ENCODE peak calls at places on chromosomes 1 and 21, in seven cellular contexts. P, Z, R, V, Y, T and C are unnamed samples.

GRCh38 chr1:78045850-78046778 is at the start of gene GIPC2:
- DNase-seq in P (peak; percentile 73), Z (peak; percentile 31), R (no peak), V (no peak), Y (no peak), T (no peak), C (no peak)

GRCh38 chr1:160575112-160575664 is 4.1 kb downstream of the CD84 start:
- DNase-seq in P (no peak), Z (no peak), R (no peak), V (no peak), Y (no peak), T (no peak), C (peak; percentile 82)

GRCh38 chr21:16085436-16085835 is 355.7 kb downstream of the USP25 start:
- DNase-seq in P (no peak), Z (no peak), R (no peak), V (no peak), Y (no peak), T (no peak), C (no peak)

GRCh38 chr1:112701227-112702066 is 5.5 kb downstream of the RHOC start:
- DNase-seq in P (no peak), Z (no peak), R (no peak), V (no peak), Y (no peak), T (no peak), C (no peak)

GRCh38 chr1:113511269-113511668 is 121.0 kb downstream of the MAGI3 start:
- DNase-seq in P (no peak), Z (no peak), R (no peak), V (no peak), Y (no peak), T (no peak), C (no peak)

GRCh38 chr1:201252833-201253810 is 30.2 kb upstream of the PKP1 start:
- DNase-seq in P (no peak), Z (no peak), R (no peak), V (no peak), Y (no peak), T (no peak), C (no peak)

GRCh38 chr1:155254714-155255242 is 505 bp downstream of the ENTREP3 start:
- DNase-seq in P (no peak), Z (no peak), R (no peak), V (no peak), Y (no peak), T (no peak), C (no peak)

GRCh38 chr1:15275921-15276683 is 29.1 kb downstream of the FHAD1 start:
- DNase-seq in P (no peak), Z (no peak), R (no peak), V (no peak), Y (no peak), T (no peak), C (no peak)

GRCh38 chr1:33392639-33393038 is 38.3 kb downstream of the PHC2 start:
- DNase-seq in P (peak; percentile 52), Z (no peak), R (no peak), V (peak; percentile 38), Y (no peak), T (no peak), C (no peak)

DNA sequence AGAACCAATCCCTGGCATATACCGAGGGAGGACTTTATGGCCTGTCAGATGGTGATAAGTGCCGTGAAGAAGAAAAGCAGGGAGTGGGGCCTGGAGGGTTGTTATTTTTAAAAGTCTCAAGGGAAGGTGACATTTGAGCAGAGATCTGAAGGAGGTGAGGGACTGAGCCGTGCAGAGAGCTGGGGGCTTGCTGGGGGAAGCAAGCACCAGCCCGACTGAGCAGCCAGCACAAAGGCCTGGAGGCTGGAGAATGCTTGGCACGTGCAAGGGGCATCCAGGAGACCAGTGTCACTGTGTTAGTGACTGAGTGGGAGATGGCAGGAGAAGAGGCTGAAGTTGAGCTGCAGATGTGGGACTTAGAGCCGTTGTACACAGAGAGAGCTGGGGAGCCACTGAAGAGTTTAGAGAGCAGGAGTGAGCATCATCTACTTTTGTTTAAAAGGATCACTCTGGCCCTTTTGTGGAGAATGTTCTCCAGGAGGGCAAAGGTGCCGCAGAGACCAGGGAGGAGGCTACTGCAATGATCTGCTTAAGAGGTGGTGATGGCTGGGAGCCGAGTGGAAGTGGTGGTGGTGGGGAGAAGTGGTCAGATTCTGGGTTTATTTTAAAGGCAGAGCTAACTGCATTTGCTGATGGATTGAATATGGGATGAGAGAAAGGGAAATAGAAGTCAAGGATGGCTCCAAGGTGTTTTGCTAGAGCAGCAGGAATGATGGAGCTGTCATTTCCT is 31.2 kb downstream of the PTPRU start:
- DNase-seq in P (no peak), Z (no peak), R (no peak), V (no peak), Y (no peak), T (no peak), C (no peak)
- H3K27me3 ChIP-seq in P (no peaks in the 10 kb centered on the region), Z (no peaks in the 10 kb centered on the region), R (no peaks in the 10 kb centered on the region), V (peaks cover 37% of the 10 kb centered on the region), Y (no peaks in the 10 kb centered on the region), T (no peaks in the 10 kb centered on the region), C (peaks cover 10% of the 10 kb centered on the region)

DNA sequence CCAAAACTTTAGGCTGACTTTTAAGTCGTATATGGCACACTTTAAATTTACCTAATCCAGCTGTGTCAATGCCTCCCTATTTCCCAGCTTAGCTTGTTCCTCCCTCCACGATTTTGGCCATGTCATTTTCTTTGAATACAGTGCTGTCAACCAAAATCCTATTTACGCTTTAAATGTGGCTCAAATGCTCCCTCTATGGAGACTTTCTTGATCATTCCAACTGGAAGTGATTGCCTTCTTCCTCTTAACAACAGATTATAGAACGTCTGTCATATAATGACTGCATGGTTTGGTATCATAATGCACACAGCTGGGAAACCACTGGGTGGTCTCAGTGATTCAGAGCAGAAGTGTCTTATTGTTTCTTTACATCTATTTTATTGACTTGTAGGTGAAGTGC is 18.9 kb upstream of the BATF3 start:
- DNase-seq in P (peak; percentile 45), Z (no peak), R (no peak), V (no peak), Y (no peak), T (no peak), C (no peak)
- TF ChIP-seq CTCF in P (peak; percentile 47), Z (peak; percentile 27), R (no peak), V (no peak), Y (peak; percentile 44), T (no peak), C (no peak)

GRCh38 chr1:68140536-68140935 is 90.1 kb upstream of the DIRAS3 start:
- DNase-seq in P (no peak), Z (no peak), R (no peak), V (no peak), Y (no peak), T (no peak), C (no peak)
- TF ChIP-seq REST in P (no peak), Z (no peak), R (no peak), V (no peak), Y (no peak), T (no peak), C (no peak)

GRCh38 chr1:2101946-2102345 is 51.7 kb downstream of the PRKCZ start:
- DNase-seq in P (no peak), Z (no peak), R (no peak), V (no peak), Y (no peak), T (no peak), C (no peak)
- H3K27me3 ChIP-seq in P (no peaks in the 10 kb centered on the region), Z (no peaks in the 10 kb centered on the region), R (no peaks in the 10 kb centered on the region), V (peaks cover 90% of the 10 kb centered on the region), Y (no peaks in the 10 kb centered on the region), T (no peaks in the 10 kb centered on the region), C (no peaks in the 10 kb centered on the region)

GRCh38 chr1:52192024-52192423 is 50.1 kb downstream of the ZFYVE9 start:
- DNase-seq in P (no peak), Z (no peak), R (no peak), V (no peak), Y (no peak), T (no peak), C (no peak)

GRCh38 chr1:52191395-52191965 is 49.6 kb downstream of the ZFYVE9 start:
- DNase-seq in P (no peak), Z (no peak), R (no peak), V (no peak), Y (no peak), T (no peak), C (no peak)

GRCh38 chr1:52192436-52192835 is 50.5 kb downstream of the ZFYVE9 start:
- DNase-seq in P (no peak), Z (no peak), R (no peak), V (no peak), Y (peak; percentile 8), T (no peak), C (no peak)

GRCh38 chr1:52189898-52190480 is 48.1 kb downstream of the ZFYVE9 start:
- DNase-seq in P (no peak), Z (no peak), R (no peak), V (no peak), Y (no peak), T (no peak), C (peak; percentile 5)

DNA sequence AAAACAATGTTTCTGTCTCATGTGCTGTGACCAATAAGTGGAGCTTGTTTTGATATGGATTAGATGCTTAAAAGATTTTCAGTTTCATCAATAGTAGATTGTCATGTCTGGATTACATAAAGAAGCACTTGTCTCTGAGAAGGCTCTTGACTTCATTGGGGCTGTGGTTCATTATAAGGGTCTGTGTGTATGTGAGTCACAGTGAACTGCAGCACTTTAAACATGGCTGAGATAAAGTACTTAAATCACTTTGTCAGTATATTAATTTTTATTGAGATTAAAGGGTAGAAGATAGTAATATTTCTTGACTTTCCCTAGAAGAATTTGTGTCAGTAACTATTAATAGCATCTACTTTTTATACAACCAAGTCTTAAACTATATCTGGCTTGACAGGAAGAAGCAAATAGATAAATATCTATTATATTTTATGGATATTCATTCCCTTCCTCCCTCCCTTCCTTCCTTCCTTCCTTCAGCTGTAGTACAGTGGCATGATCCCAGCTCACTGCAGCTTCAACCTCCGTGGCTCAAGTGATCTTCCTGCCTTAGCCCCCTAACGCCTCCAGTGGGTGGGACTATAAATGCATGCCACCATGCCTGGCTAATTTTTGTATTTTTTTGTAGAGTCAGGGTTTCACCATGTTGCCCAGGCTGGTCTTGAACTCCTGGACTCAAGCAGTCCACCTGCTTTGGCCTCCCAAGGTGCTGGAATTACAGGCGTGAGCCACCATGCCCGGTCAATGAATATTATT is 48.8 kb downstream of the ZFYVE9 start:
- DNase-seq in P (peak; percentile 47), Z (no peak), R (no peak), V (no peak), Y (no peak), T (no peak), C (no peak)
- TF ChIP-seq CTCF in P (peak; percentile 29), Z (no peak), R (no peak), V (peak; percentile 29), Y (no peak), T (no peak), C (no peak)